ENCODE peak calls at places on chromosomes 2 and 18, in ten cellular contexts. One of them, this sample, is unnamed.

GRCh38 chr18:80077873-80078272 is 31.2 kb upstream of the ADNP2 start:
- DNase-seq in GM10248: no peak
- DNase-seq in AG10803: no peak
- DNase-seq in amygdala: no peak
- DNase-seq in AG04449: no peak
- DNase-seq in activated T-cell treated with anti-CD3 and anti-CD28 coated beads for 4 hours: no peak
- DNase-seq in HFFc6: no peak
- DNase-seq in HTR-8/SVneo: no peak
- DNase-seq in NCI-H1105: no peak
- DNase-seq in iris pigment epithelial cell: no peak
- DNase-seq in this sample: no peak

GRCh38 chr2:156538083-156538504 is 101.9 kb downstream of the GPD2 start:
- DNase-seq in GM10248: peak; percentile 18
- DNase-seq in AG10803: peak; percentile 29
- DNase-seq in amygdala: no peak
- DNase-seq in AG04449: no peak
- DNase-seq in activated T-cell treated with anti-CD3 and anti-CD28 coated beads for 4 hours: no peak
- DNase-seq in HFFc6: no peak
- DNase-seq in HTR-8/SVneo: no peak
- DNase-seq in NCI-H1105: no peak
- DNase-seq in iris pigment epithelial cell: peak; percentile 17
- DNase-seq in this sample: no peak

GRCh38 chr2:236968101-236968886 is 117.4 kb upstream of the COPS8 start:
- DNase-seq in GM10248: no peak
- DNase-seq in AG10803: no peak
- DNase-seq in amygdala: no peak
- DNase-seq in AG04449: no peak
- DNase-seq in activated T-cell treated with anti-CD3 and anti-CD28 coated beads for 4 hours: no peak
- DNase-seq in HFFc6: no peak
- DNase-seq in HTR-8/SVneo: no peak
- DNase-seq in NCI-H1105: no peak
- DNase-seq in iris pigment epithelial cell: no peak
- DNase-seq in this sample: no peak

GRCh38 chr18:12315481-12315880 is 7.4 kb downstream of the TUBB6 start:
- DNase-seq in GM10248: no peak
- DNase-seq in AG10803: no peak
- DNase-seq in amygdala: no peak
- DNase-seq in AG04449: no peak
- DNase-seq in activated T-cell treated with anti-CD3 and anti-CD28 coated beads for 4 hours: no peak
- DNase-seq in HFFc6: no peak
- DNase-seq in HTR-8/SVneo: no peak
- DNase-seq in NCI-H1105: no peak
- DNase-seq in iris pigment epithelial cell: no peak
- DNase-seq in this sample: no peak

GRCh38 chr2:162821176-162821575 is 17.4 kb downstream of the KCNH7 start:
- DNase-seq in GM10248: no peak
- DNase-seq in AG10803: peak; percentile 1
- DNase-seq in amygdala: no peak
- DNase-seq in AG04449: no peak
- DNase-seq in activated T-cell treated with anti-CD3 and anti-CD28 coated beads for 4 hours: no peak
- DNase-seq in HFFc6: peak; percentile 29
- DNase-seq in HTR-8/SVneo: no peak
- DNase-seq in NCI-H1105: no peak
- DNase-seq in iris pigment epithelial cell: peak; percentile 69
- DNase-seq in this sample: no peak

GRCh38 chr2:120765911-120766757 is 30.5 kb downstream of the GLI2 start:
- DNase-seq in GM10248: no peak
- DNase-seq in AG10803: peak; percentile 81
- DNase-seq in amygdala: no peak
- DNase-seq in AG04449: peak; percentile 19
- DNase-seq in activated T-cell treated with anti-CD3 and anti-CD28 coated beads for 4 hours: no peak
- DNase-seq in HFFc6: peak; percentile 90
- DNase-seq in HTR-8/SVneo: peak; percentile 64
- DNase-seq in NCI-H1105: no peak
- DNase-seq in iris pigment epithelial cell: peak; percentile 93
- DNase-seq in this sample: no peak

GRCh38 chr18:59459352-59460059 is 100.4 kb upstream of the LMAN1 start:
- DNase-seq in GM10248: peak; percentile 40
- DNase-seq in AG10803: peak; percentile 81
- DNase-seq in amygdala: no peak
- DNase-seq in AG04449: no peak
- DNase-seq in activated T-cell treated with anti-CD3 and anti-CD28 coated beads for 4 hours: no peak
- DNase-seq in HFFc6: peak; percentile 59
- DNase-seq in HTR-8/SVneo: peak; percentile 65
- DNase-seq in NCI-H1105: peak; percentile 20
- DNase-seq in iris pigment epithelial cell: peak; percentile 67
- DNase-seq in this sample: peak; percentile 7

GRCh38 chr2:171630812-171631626 is 56.2 kb upstream of the DYNC1I2 start:
- DNase-seq in GM10248: no peak
- DNase-seq in AG10803: no peak
- DNase-seq in amygdala: no peak
- DNase-seq in AG04449: no peak
- DNase-seq in activated T-cell treated with anti-CD3 and anti-CD28 coated beads for 4 hours: no peak
- DNase-seq in HFFc6: no peak
- DNase-seq in HTR-8/SVneo: no peak
- DNase-seq in NCI-H1105: no peak
- DNase-seq in iris pigment epithelial cell: peak; percentile 31
- DNase-seq in this sample: no peak

GRCh38 chr2:35081001-35081628 is 1274.5 kb upstream of the CRIM1 start:
- DNase-seq in GM10248: no peak
- DNase-seq in AG10803: no peak
- DNase-seq in amygdala: no peak
- DNase-seq in AG04449: no peak
- DNase-seq in activated T-cell treated with anti-CD3 and anti-CD28 coated beads for 4 hours: no peak
- DNase-seq in HFFc6: no peak
- DNase-seq in HTR-8/SVneo: no peak
- DNase-seq in NCI-H1105: no peak
- DNase-seq in iris pigment epithelial cell: no peak
- DNase-seq in this sample: no peak

GRCh38 chr2:124692707-124693106 is 667.6 kb downstream of the CNTNAP5 start:
- DNase-seq in GM10248: no peak
- DNase-seq in AG10803: no peak
- DNase-seq in amygdala: no peak
- DNase-seq in AG04449: no peak
- DNase-seq in activated T-cell treated with anti-CD3 and anti-CD28 coated beads for 4 hours: no peak
- DNase-seq in HFFc6: no peak
- DNase-seq in HTR-8/SVneo: no peak
- DNase-seq in NCI-H1105: no peak
- DNase-seq in iris pigment epithelial cell: no peak
- DNase-seq in this sample: no peak

GRCh38 chr2:26532301-26533250 is 54.7 kb upstream of the OTOF start:
- DNase-seq in GM10248: no peak
- DNase-seq in AG10803: no peak
- DNase-seq in amygdala: no peak
- DNase-seq in AG04449: no peak
- DNase-seq in activated T-cell treated with anti-CD3 and anti-CD28 coated beads for 4 hours: no peak
- DNase-seq in HFFc6: no peak
- DNase-seq in HTR-8/SVneo: no peak
- DNase-seq in NCI-H1105: no peak
- DNase-seq in iris pigment epithelial cell: no peak
- DNase-seq in this sample: no peak

GRCh38 chr2:70019096-70019495 is 57.7 kb upstream of the ASPRV1 start:
- DNase-seq in GM10248: no peak
- DNase-seq in AG10803: no peak
- DNase-seq in amygdala: no peak
- DNase-seq in AG04449: no peak
- DNase-seq in activated T-cell treated with anti-CD3 and anti-CD28 coated beads for 4 hours: no peak
- DNase-seq in HFFc6: no peak
- DNase-seq in HTR-8/SVneo: no peak
- DNase-seq in NCI-H1105: no peak
- DNase-seq in iris pigment epithelial cell: no peak
- DNase-seq in this sample: no peak

GRCh38 chr2:112583497-112584133 is 794 bp upstream of the CHCHD5 start:
- DNase-seq in GM10248: no peak
- DNase-seq in AG10803: peak; percentile 17
- DNase-seq in amygdala: no peak
- DNase-seq in AG04449: no peak
- DNase-seq in activated T-cell treated with anti-CD3 and anti-CD28 coated beads for 4 hours: no peak
- DNase-seq in HFFc6: no peak
- DNase-seq in HTR-8/SVneo: no peak
- DNase-seq in NCI-H1105: no peak
- DNase-seq in iris pigment epithelial cell: no peak
- DNase-seq in this sample: no peak

GRCh38 chr2:25202290-25202689 is 33.9 kb upstream of the POMC start:
- DNase-seq in GM10248: no peak
- DNase-seq in AG10803: no peak
- DNase-seq in amygdala: no peak
- DNase-seq in AG04449: no peak
- DNase-seq in activated T-cell treated with anti-CD3 and anti-CD28 coated beads for 4 hours: no peak
- DNase-seq in HFFc6: no peak
- DNase-seq in HTR-8/SVneo: no peak
- DNase-seq in NCI-H1105: no peak
- DNase-seq in iris pigment epithelial cell: no peak
- DNase-seq in this sample: no peak

GRCh38 chr18:38539373-38539772 is 973.8 kb upstream of the CELF4 start:
- DNase-seq in GM10248: no peak
- DNase-seq in AG10803: no peak
- DNase-seq in amygdala: no peak
- DNase-seq in AG04449: no peak
- DNase-seq in activated T-cell treated with anti-CD3 and anti-CD28 coated beads for 4 hours: no peak
- DNase-seq in HFFc6: no peak
- DNase-seq in HTR-8/SVneo: no peak
- DNase-seq in NCI-H1105: no peak
- DNase-seq in iris pigment epithelial cell: no peak
- DNase-seq in this sample: no peak

GRCh38 chr2:72131916-72132841 is 15.5 kb downstream of the CYP26B1 start:
- DNase-seq in GM10248: no peak
- DNase-seq in AG10803: no peak
- DNase-seq in amygdala: no peak
- DNase-seq in AG04449: no peak
- DNase-seq in activated T-cell treated with anti-CD3 and anti-CD28 coated beads for 4 hours: no peak
- DNase-seq in HFFc6: no peak
- DNase-seq in HTR-8/SVneo: no peak
- DNase-seq in NCI-H1105: no peak
- DNase-seq in iris pigment epithelial cell: no peak
- DNase-seq in this sample: no peak

GRCh38 chr2:217919781-217920351 is 82.9 kb downstream of the TNS1 start:
- DNase-seq in GM10248: no peak
- DNase-seq in AG10803: peak; percentile 81
- DNase-seq in amygdala: no peak
- DNase-seq in AG04449: no peak
- DNase-seq in activated T-cell treated with anti-CD3 and anti-CD28 coated beads for 4 hours: no peak
- DNase-seq in HFFc6: peak; percentile 72
- DNase-seq in HTR-8/SVneo: peak; percentile 56
- DNase-seq in NCI-H1105: no peak
- DNase-seq in iris pigment epithelial cell: peak; percentile 72
- DNase-seq in this sample: no peak

GRCh38 chr2:17661460-17661859 is 92.2 kb downstream of the SMC6 start:
- DNase-seq in GM10248: no peak
- DNase-seq in AG10803: no peak
- DNase-seq in amygdala: no peak
- DNase-seq in AG04449: no peak
- DNase-seq in activated T-cell treated with anti-CD3 and anti-CD28 coated beads for 4 hours: no peak
- DNase-seq in HFFc6: peak; percentile 20
- DNase-seq in HTR-8/SVneo: no peak
- DNase-seq in NCI-H1105: no peak
- DNase-seq in iris pigment epithelial cell: no peak
- DNase-seq in this sample: no peak

GRCh38 chr2:197873293-197873701 is 68.9 kb downstream of the PLCL1 start:
- DNase-seq in GM10248: no peak
- DNase-seq in AG10803: peak; percentile 88
- DNase-seq in amygdala: no peak
- DNase-seq in AG04449: peak; percentile 59
- DNase-seq in activated T-cell treated with anti-CD3 and anti-CD28 coated beads for 4 hours: no peak
- DNase-seq in HFFc6: peak; percentile 63
- DNase-seq in HTR-8/SVneo: no peak
- DNase-seq in NCI-H1105: no peak
- DNase-seq in iris pigment epithelial cell: peak; percentile 26
- DNase-seq in this sample: no peak

GRCh38 chr2:217890445-217890844 is 112.3 kb downstream of the TNS1 start:
- DNase-seq in GM10248: no peak
- DNase-seq in AG10803: peak; percentile 78
- DNase-seq in amygdala: no peak
- DNase-seq in AG04449: peak; percentile 61
- DNase-seq in activated T-cell treated with anti-CD3 and anti-CD28 coated beads for 4 hours: no peak
- DNase-seq in HFFc6: peak; percentile 54
- DNase-seq in HTR-8/SVneo: peak; percentile 31
- DNase-seq in NCI-H1105: no peak
- DNase-seq in iris pigment epithelial cell: peak; percentile 96
- DNase-seq in this sample: no peak

GRCh38 chr2:20040489-20041172 is 10.8 kb downstream of the LAPTM4A start:
- DNase-seq in GM10248: no peak
- DNase-seq in AG10803: no peak
- DNase-seq in amygdala: no peak
- DNase-seq in AG04449: no peak
- DNase-seq in activated T-cell treated with anti-CD3 and anti-CD28 coated beads for 4 hours: no peak
- DNase-seq in HFFc6: peak; percentile 33
- DNase-seq in HTR-8/SVneo: no peak
- DNase-seq in NCI-H1105: no peak
- DNase-seq in iris pigment epithelial cell: peak; percentile 62
- DNase-seq in this sample: no peak

GRCh38 chr2:31748041-31748440 is 167.3 kb upstream of the SRD5A2 start:
- DNase-seq in GM10248: no peak
- DNase-seq in AG10803: no peak
- DNase-seq in amygdala: no peak
- DNase-seq in AG04449: no peak
- DNase-seq in activated T-cell treated with anti-CD3 and anti-CD28 coated beads for 4 hours: no peak
- DNase-seq in HFFc6: no peak
- DNase-seq in HTR-8/SVneo: no peak
- DNase-seq in NCI-H1105: no peak
- DNase-seq in iris pigment epithelial cell: no peak
- DNase-seq in this sample: no peak

GRCh38 chr18:53715243-53715853 is 509.1 kb downstream of the MBD2 start:
- DNase-seq in GM10248: no peak
- DNase-seq in AG10803: no peak
- DNase-seq in amygdala: no peak
- DNase-seq in AG04449: no peak
- DNase-seq in activated T-cell treated with anti-CD3 and anti-CD28 coated beads for 4 hours: no peak
- DNase-seq in HFFc6: no peak
- DNase-seq in HTR-8/SVneo: no peak
- DNase-seq in NCI-H1105: no peak
- DNase-seq in iris pigment epithelial cell: no peak
- DNase-seq in this sample: no peak

GRCh38 chr2:85886585-85886984 is 2.2 kb downstream of the ST3GAL5 start:
- DNase-seq in GM10248: no peak
- DNase-seq in AG10803: peak; percentile 99
- DNase-seq in amygdala: no peak
- DNase-seq in AG04449: peak; percentile 92
- DNase-seq in activated T-cell treated with anti-CD3 and anti-CD28 coated beads for 4 hours: peak; percentile 62
- DNase-seq in HFFc6: peak; percentile 96
- DNase-seq in HTR-8/SVneo: peak; percentile 88
- DNase-seq in NCI-H1105: no peak
- DNase-seq in iris pigment epithelial cell: peak; percentile 91
- DNase-seq in this sample: no peak

GRCh38 chr18:58105206-58105907 is 61.3 kb downstream of the NEDD4L start:
- DNase-seq in GM10248: no peak
- DNase-seq in AG10803: no peak
- DNase-seq in amygdala: no peak
- DNase-seq in AG04449: no peak
- DNase-seq in activated T-cell treated with anti-CD3 and anti-CD28 coated beads for 4 hours: no peak
- DNase-seq in HFFc6: no peak
- DNase-seq in HTR-8/SVneo: no peak
- DNase-seq in NCI-H1105: no peak
- DNase-seq in iris pigment epithelial cell: peak; percentile 15
- DNase-seq in this sample: no peak

GRCh38 chr2:190283783-190284182 is 35.8 kb downstream of the HIBCH start:
- DNase-seq in GM10248: no peak
- DNase-seq in AG10803: peak; percentile 44
- DNase-seq in amygdala: no peak
- DNase-seq in AG04449: no peak
- DNase-seq in activated T-cell treated with anti-CD3 and anti-CD28 coated beads for 4 hours: no peak
- DNase-seq in HFFc6: peak; percentile 33
- DNase-seq in HTR-8/SVneo: no peak
- DNase-seq in NCI-H1105: no peak
- DNase-seq in iris pigment epithelial cell: peak; percentile 60
- DNase-seq in this sample: no peak

GRCh38 chr2:40451926-40452605 is at the start of gene SLC8A1:
- DNase-seq in GM10248: peak; percentile 20
- DNase-seq in AG10803: peak; percentile 48
- DNase-seq in amygdala: no peak
- DNase-seq in AG04449: no peak
- DNase-seq in activated T-cell treated with anti-CD3 and anti-CD28 coated beads for 4 hours: no peak
- DNase-seq in HFFc6: no peak
- DNase-seq in HTR-8/SVneo: no peak
- DNase-seq in NCI-H1105: peak; percentile 32
- DNase-seq in iris pigment epithelial cell: peak; percentile 35
- DNase-seq in this sample: no peak

GRCh38 chr2:206635016-206635415 is 7.3 kb upstream of the FAM237A start:
- DNase-seq in GM10248: no peak
- DNase-seq in AG10803: no peak
- DNase-seq in amygdala: no peak
- DNase-seq in AG04449: no peak
- DNase-seq in activated T-cell treated with anti-CD3 and anti-CD28 coated beads for 4 hours: no peak
- DNase-seq in HFFc6: no peak
- DNase-seq in HTR-8/SVneo: no peak
- DNase-seq in NCI-H1105: no peak
- DNase-seq in iris pigment epithelial cell: peak; percentile 21
- DNase-seq in this sample: no peak